ENCODE peak calls at places on chromosomes 1 and 21, in ten cellular contexts. E is Karpas-422; O is CD8-positive, alpha-beta memory T cell; C is psoas muscle; I is aorta; S is tibial nerve; A is GM23248; Z is vagina; B is esophagus squamous epithelium; W is upper lobe of right lung. P is an unnamed sample. For H3K4me1, the result is how much of the 10 kb centered on the place peaks cover.

GRCh38 chr1:228836427-228836826 is 101.1 kb downstream of the RHOU start:
- DNase-seq in W (no peak), C (no peak), O (no peak), I (no peak), E (no peak), B (no peak), Z (no peak), S (no peak), A (no peak), P (no peak)

GRCh38 chr1:85502625-85503083 is 37.7 kb upstream of the DDAH1 start:
- DNase-seq in O (no peak), I (no peak), B (no peak), Z (no peak), C (peak), W (no peak), S (peak), A (peak), E (peak), P (peak)

GRCh38 chr1:47870946-47871750 is 126.0 kb downstream of the TRABD2B start:
- DNase-seq in A (no peak), B (no peak), W (no peak), E (no peak), Z (no peak), I (no peak), S (no peak), O (no peak), C (no peak), P (no peak)

GRCh38 chr1:111334169-111334568 is 43.5 kb downstream of the CHIA start:
- DNase-seq in O (peak), B (no peak), A (peak), E (peak), C (no peak), S (peak), W (no peak), Z (no peak), I (no peak), P (no peak)

GRCh38 chr21:34582506-34583150 is 32.3 kb downstream of the RCAN1 start:
- DNase-seq in O (no peak), B (no peak), W (no peak), Z (no peak), A (peak), C (no peak), E (peak), I (no peak), S (no peak), P (peak)

GRCh38 chr1:117671781-117672501 is 66.1 kb downstream of the TENT5C start:
- DNase-seq in A (peak), W (peak), I (peak), C (peak), B (no peak), S (peak), O (no peak), Z (no peak), E (peak), P (peak)

GRCh38 chr1:76543495-76543894 is 323.8 kb upstream of the ST6GALNAC5 start:
- DNase-seq in W (no peak), E (no peak), C (no peak), S (no peak), O (no peak), B (no peak), Z (no peak), A (no peak), I (no peak), P (no peak)

GRCh38 chr1:154607084-154607747 is 770 bp downstream of the ADAR start:
- DNase-seq in A (peak), I (no peak), B (no peak), Z (no peak), W (no peak), C (no peak), O (no peak), E (peak), S (peak), P (no peak)

GRCh38 chr1:109730666-109731065 is 10.2 kb downstream of the GSTM3 start:
- DNase-seq in W (no peak), A (no peak), C (no peak), S (no peak), B (no peak), Z (no peak), E (no peak), O (no peak), I (no peak), P (no peak)

GRCh38 chr1:14137411-14138134 is 437.6 kb downstream of the PRDM2 start:
- DNase-seq in A (no peak), O (no peak), B (no peak), W (no peak), Z (no peak), C (no peak), I (no peak), S (no peak), E (no peak), P (no peak)

GRCh38 chr1:192807221-192807967 is 1.4 kb upstream of the RGS2 start:
- DNase-seq in E (peak), C (no peak), W (no peak), I (no peak), Z (no peak), O (peak), A (peak), S (no peak), B (no peak), P (no peak)

GRCh38 chr1:87594736-87595383 is 266.2 kb downstream of the LMO4 start:
- DNase-seq in E (no peak), I (no peak), B (no peak), S (no peak), O (no peak), C (no peak), Z (no peak), A (peak), W (no peak), P (no peak)

GRCh38 chr1:115118596-115118995 is 29.3 kb upstream of the TSPAN2 start:
- DNase-seq in E (no peak), A (peak), O (no peak), C (no peak), B (no peak), I (no peak), Z (no peak), S (no peak), W (no peak), P (no peak)

GRCh38 chr21:37871121-37871862 is 45.0 kb downstream of the KCNJ6 start:
- DNase-seq in W (no peak), O (no peak), E (no peak), Z (no peak), S (no peak), A (peak), C (no peak), B (no peak), I (no peak), P (no peak)

GRCh38 chr1:113898243-113898814 is 6.3 kb downstream of the AP4B1 start:
- DNase-seq in W (no peak), I (no peak), O (no peak), A (no peak), B (no peak), C (no peak), S (no peak), E (no peak), Z (no peak), P (no peak)

GRCh38 chr1:44894591-44894990 is 51.5 kb upstream of the PTCH2 start:
- DNase-seq in S (no peak), I (no peak), O (no peak), A (peak), C (no peak), W (no peak), B (no peak), Z (no peak), E (no peak), P (no peak)

GRCh38 chr1:8094481-8095241 is 68.6 kb upstream of the ERRFI1 start:
- DNase-seq in Z (no peak), W (no peak), O (no peak), A (peak), B (no peak), S (no peak), C (no peak), I (no peak), E (no peak), P (no peak)

GRCh38 chr1:53582211-53583020 is 123.2 kb downstream of the DMRTB1 start:
- DNase-seq in Z (no peak), W (peak), E (no peak), S (no peak), O (peak), I (peak), A (no peak), B (no peak), C (no peak), P (no peak)

GRCh38 chr1:184562801-184563200 is 176.0 kb downstream of the C1orf21 start:
- DNase-seq in O (no peak), E (no peak), C (no peak), Z (no peak), B (no peak), S (no peak), A (no peak), W (no peak), I (no peak), P (no peak)
- H3K4me1 ChIP-seq in O (under half), E (under half), C (under half), Z (under half), B (under half), S (under half), A (under half), W (under half), I (under half), P (under half)

GRCh38 chr1:28580706-28581530 is 11.1 kb upstream of the RAB42 start:
- DNase-seq in O (peak), C (no peak), W (peak), B (no peak), Z (no peak), E (peak), I (no peak), A (peak), S (no peak), P (no peak)

GRCh38 chr1:28577738-28578536 is 14.1 kb upstream of the RAB42 start:
- DNase-seq in I (no peak), W (no peak), A (no peak), O (no peak), C (no peak), B (no peak), Z (no peak), S (no peak), E (peak), P (no peak)

GRCh38 chr1:28577052-28577678 is 14.9 kb upstream of the RAB42 start:
- DNase-seq in Z (no peak), E (peak), C (no peak), W (no peak), I (no peak), S (no peak), A (peak), B (no peak), O (no peak), P (no peak)

GRCh38 chr1:28578696-28579218 is 13.3 kb upstream of the RAB42 start:
- DNase-seq in Z (no peak), I (no peak), A (no peak), S (no peak), O (no peak), E (no peak), W (no peak), B (no peak), C (no peak), P (no peak)

DNA sequence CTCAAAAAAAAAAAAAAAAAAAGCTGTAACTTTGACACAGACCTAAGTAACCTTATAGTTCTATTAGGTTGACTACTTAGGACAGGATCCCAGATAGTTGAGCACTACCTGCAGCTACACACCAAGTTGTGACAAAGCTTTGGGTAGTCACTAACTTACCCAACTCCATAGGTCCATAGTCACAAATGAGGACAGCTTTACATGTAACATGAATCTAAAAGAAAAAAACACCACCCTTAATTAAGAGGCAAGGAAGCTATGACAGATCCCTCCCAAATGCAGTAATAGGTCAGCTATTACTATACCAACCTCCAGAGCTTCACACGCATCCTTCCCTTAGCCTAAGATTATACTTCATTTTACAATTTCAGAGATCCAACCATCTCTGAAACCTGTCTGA is 12.7 kb upstream of the RAB42 start:
- DNase-seq in E (no peak), W (no peak), O (no peak), C (no peak), A (peak), Z (no peak), S (no peak), I (no peak), B (no peak), P (no peak)
- H3K27ac ChIP-seq in E (peak), W (no peak), O (peak), C (no peak), A (peak), Z (peak), S (no peak), I (no peak), B (no peak), P (no peak)

GRCh38 chr1:26704629-26705028 is 8.8 kb downstream of the ARID1A start:
- DNase-seq in B (no peak), E (no peak), A (no peak), O (no peak), Z (no peak), C (no peak), S (no peak), W (no peak), I (no peak), P (no peak)

GRCh38 chr1:26706315-26706714 is 10.5 kb downstream of the ARID1A start:
- DNase-seq in I (no peak), Z (no peak), W (no peak), A (peak), O (no peak), S (no peak), E (no peak), C (no peak), B (no peak), P (no peak)

GRCh38 chr1:26702680-26703038 is 6.8 kb downstream of the ARID1A start:
- DNase-seq in O (no peak), S (no peak), A (no peak), C (no peak), I (no peak), Z (no peak), E (no peak), W (no peak), B (no peak), P (no peak)

GRCh38 chr1:26703466-26703865 is 7.7 kb downstream of the ARID1A start:
- DNase-seq in I (no peak), B (no peak), S (no peak), O (no peak), C (no peak), Z (no peak), W (no peak), A (no peak), E (no peak), P (no peak)

DNA sequence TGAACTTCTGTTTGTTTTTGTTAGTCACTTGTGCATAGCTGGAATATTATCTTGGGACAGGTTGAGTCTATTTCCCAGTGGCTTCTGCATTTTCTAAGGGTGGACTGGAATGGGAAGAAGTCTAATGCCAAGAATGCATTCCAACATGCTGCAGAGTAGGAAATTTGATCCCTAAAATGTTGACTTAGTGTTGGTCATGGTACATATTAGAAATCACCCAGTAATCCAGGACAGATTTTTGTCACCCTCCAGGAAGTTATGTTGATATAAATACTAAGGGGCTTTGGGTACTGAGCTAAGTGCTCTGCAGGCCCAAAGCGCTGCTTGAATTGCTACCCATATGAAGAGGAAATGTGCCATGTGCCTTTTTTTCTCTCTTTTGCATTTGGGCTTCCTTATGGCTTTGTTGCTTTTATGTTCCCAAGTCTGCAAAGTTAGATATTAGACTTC is 10.0 kb downstream of the ARID1A start:
- DNase-seq in W (no peak), C (no peak), A (peak), I (no peak), Z (no peak), S (no peak), B (no peak), E (peak), O (no peak), P (no peak)
- H3K4me1 ChIP-seq in W (half or more), C (half or more), A (half or more), I (under half), Z (half or more), S (half or more), B (half or more), E (half or more), O (half or more), P (under half)

DNA sequence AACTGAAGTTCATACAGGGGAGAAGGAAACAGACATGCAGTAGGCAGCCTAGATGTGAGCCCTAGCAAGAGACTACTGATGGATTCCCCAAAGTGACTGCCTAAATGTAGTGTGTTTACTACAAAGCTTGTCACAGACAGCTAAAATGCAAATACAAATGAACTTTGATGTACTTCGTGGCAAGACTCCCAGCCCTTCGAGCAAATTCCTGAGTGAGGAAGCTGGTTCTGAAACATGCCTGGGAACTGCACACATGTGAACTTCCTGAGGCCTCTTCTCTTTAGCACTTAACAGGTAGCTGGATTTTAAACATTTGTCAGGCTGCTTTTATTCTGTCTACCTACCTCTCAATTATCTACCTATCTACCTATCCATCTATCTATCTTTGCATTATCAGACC is 6.7 kb upstream of the IRF2BP2 start:
- DNase-seq in C (no peak), B (no peak), S (no peak), O (no peak), W (no peak), E (no peak), A (peak), Z (no peak), I (no peak), P (no peak)
- H3K27ac ChIP-seq in C (peak), B (peak), S (peak), O (no peak), W (peak), E (no peak), A (peak), Z (peak), I (no peak), P (no peak)

GRCh38 chr21:41766883-41767605 is at the start of gene RIPK4:
- DNase-seq in B (no peak), Z (no peak), C (no peak), W (peak), A (peak), E (no peak), I (peak), O (peak), S (no peak), P (peak)
- H3K4me1 ChIP-seq in B (half or more), Z (under half), C (under half), W (under half), A (under half), E (under half), I (under half), O (under half), S (under half), P (under half)

GRCh38 chr1:34126486-34126885 is 38.5 kb downstream of the CSMD2 start:
- DNase-seq in B (no peak), C (no peak), A (no peak), E (no peak), S (no peak), W (no peak), I (no peak), O (no peak), Z (peak), P (no peak)

GRCh38 chr1:34125721-34126380 is 39.2 kb downstream of the CSMD2 start:
- DNase-seq in Z (no peak), W (no peak), I (no peak), A (peak), E (no peak), C (no peak), O (no peak), B (no peak), S (no peak), P (no peak)

GRCh38 chr1:34127006-34128000 is 37.7 kb downstream of the CSMD2 start:
- DNase-seq in O (no peak), W (no peak), A (no peak), I (no peak), C (no peak), B (no peak), S (no peak), Z (peak), E (no peak), P (no peak)

GRCh38 chr1:34122080-34122479 is 43.0 kb downstream of the CSMD2 start:
- DNase-seq in S (no peak), C (no peak), B (no peak), E (no peak), A (no peak), I (no peak), W (no peak), Z (no peak), O (no peak), P (no peak)
- H3K27ac ChIP-seq in S (no peak), C (no peak), B (no peak), E (no peak), A (no peak), I (no peak), W (no peak), Z (no peak), O (no peak), P (no peak)

DNA sequence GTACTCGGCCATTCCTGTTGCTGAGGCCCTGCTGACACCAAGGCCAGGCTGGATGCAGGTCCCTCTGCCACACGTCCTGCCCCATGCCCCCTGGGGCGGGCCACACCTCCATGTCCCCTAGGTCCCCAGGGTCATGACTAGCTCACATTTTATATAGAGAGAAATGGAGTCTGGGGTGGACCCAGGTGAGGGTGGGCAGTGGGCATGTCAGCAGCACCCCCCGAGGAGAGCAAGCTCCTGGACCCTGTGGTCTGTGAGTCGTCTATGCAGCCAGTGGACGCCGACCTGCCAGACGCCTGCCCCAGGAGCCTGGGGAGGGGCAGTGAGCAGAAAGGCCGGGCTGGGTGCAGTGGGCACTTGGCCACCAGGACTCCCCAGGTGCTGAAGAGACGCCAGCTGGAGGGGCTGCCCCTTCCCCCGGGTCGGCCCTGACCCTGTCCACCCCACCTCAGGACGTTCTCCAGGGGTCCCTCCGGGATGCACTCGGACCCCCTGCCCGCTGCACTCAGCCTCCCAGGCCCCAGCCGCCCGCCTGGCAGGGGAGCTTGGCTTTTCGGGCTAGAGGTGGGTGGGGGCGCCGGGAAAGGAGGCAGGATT is 15.9 kb downstream of the SAMD11 start:
- DNase-seq in Z (no peak), E (no peak), W (no peak), B (no peak), O (no peak), A (peak), I (no peak), S (no peak), C (no peak), P (no peak)
- H3K4me1 ChIP-seq in Z (half or more), E (under half), W (under half), B (half or more), O (under half), A (under half), I (under half), S (under half), C (under half), P (under half)

GRCh38 chr1:1001631-1002300 is 1.9 kb upstream of the HES4 start:
- DNase-seq in S (peak), O (peak), B (no peak), Z (no peak), W (peak), E (no peak), C (peak), I (peak), A (peak), P (no peak)
- H3K27ac ChIP-seq in S (peak), O (peak), B (peak), Z (peak), W (peak), E (no peak), C (peak), I (no peak), A (no peak), P (no peak)